ENCODE peak calls at places on chromosomes 1 and 21, in eight cellular contexts. M is BJ; W is stimulated activated naive CD8-positive, alpha-beta T cell treated with anti-CD3 and anti-CD28 coated beads, Interleukin-15, Interleukin-2, amounts not matched to agents 100 U/mL and 50 U/mL, for 24 hours; N is T-helper 9 cell; Y is activated T-cell treated with anti-CD3 and anti-CD28 coated beads, Interleukin-2, amount 50 U/mL, for 1 hour; A is AG20443; P is NCI-H1092 treated with DMSO at 0.1 percent for 48 hours; T is stimulated activated CD8-positive, alpha-beta memory T cell treated with anti-CD3 and anti-CD28 coated beads, Interleukin-15, amount 100 ng/mL, for 24 hours. H is an unnamed sample.

GRCh38 chr1:6041432-6042062 is 4.1 kb upstream of the KCNAB2 start:
- DNase-seq in M (no peak), W (peak), N (peak), Y (peak), A (peak), P (peak), T (no peak), H (peak)

GRCh38 chr1:148308832-148309458 is 156.9 kb upstream of the NBPF11 start:
- DNase-seq in M (no peak), W (no peak), N (no peak), Y (no peak), A (no peak), P (no peak), T (no peak), H (no peak)

GRCh38 chr1:20903452-20903851 is 116.3 kb upstream of the HP1BP3 start:
- DNase-seq in M (no peak), W (no peak), N (no peak), Y (no peak), A (no peak), P (no peak), T (no peak), H (no peak)

GRCh38 chr1:3909615-3910014 is 9.5 kb upstream of the C1orf174 start:
- DNase-seq in M (no peak), W (no peak), N (no peak), Y (no peak), A (no peak), P (no peak), T (no peak), H (no peak)

GRCh38 chr1:237416924-237417655 is 375.1 kb downstream of the RYR2 start:
- DNase-seq in M (no peak), W (no peak), N (no peak), Y (no peak), A (no peak), P (no peak), T (no peak), H (no peak)

GRCh38 chr1:35184495-35185199 is 8.3 kb downstream of the SFPQ start:
- DNase-seq in M (no peak), W (no peak), N (no peak), Y (no peak), A (no peak), P (no peak), T (no peak), H (no peak)

GRCh38 chr1:200838676-200839445 is 33.9 kb upstream of the GPR25 start:
- DNase-seq in M (no peak), W (no peak), N (no peak), Y (no peak), A (peak), P (no peak), T (no peak), H (no peak)

GRCh38 chr1:37162059-37162458 is 127.7 kb upstream of the GRIK3 start:
- DNase-seq in M (no peak), W (no peak), N (no peak), Y (no peak), A (no peak), P (no peak), T (no peak), H (no peak)

GRCh38 chr1:7842517-7842916 is 10.3 kb downstream of the UTS2 start:
- DNase-seq in M (no peak), W (peak), N (no peak), Y (no peak), A (no peak), P (no peak), T (no peak), H (peak)

GRCh38 chr1:63327417-63328139 is 5.2 kb downstream of the FOXD3 start:
- DNase-seq in M (no peak), W (peak), N (peak), Y (peak), A (peak), P (peak), T (no peak), H (peak)

GRCh38 chr1:245168090-245168489 is 13.3 kb downstream of the KIF26B start:
- DNase-seq in M (no peak), W (no peak), N (no peak), Y (no peak), A (no peak), P (no peak), T (no peak), H (no peak)

GRCh38 chr1:78015148-78015547 is 10.4 kb downstream of the DNAJB4 start:
- DNase-seq in M (no peak), W (no peak), N (no peak), Y (no peak), A (no peak), P (no peak), T (no peak), H (no peak)

GRCh38 chr1:160645386-160646063 is 1.3 kb downstream of the SLAMF1 start:
- DNase-seq in M (no peak), W (no peak), N (no peak), Y (no peak), A (no peak), P (no peak), T (no peak), H (no peak)

GRCh38 chr21:27580276-27580675 is 613.4 kb upstream of the ADAMTS5 start:
- DNase-seq in M (no peak), W (no peak), N (no peak), Y (no peak), A (no peak), P (no peak), T (no peak), H (no peak)

H was measured in activated CD4-positive, alpha-beta T cell treated with anti-CD3 and anti-CD28 coated beads for 48 hours.